ENCODE peak calls at places on chromosomes 7 and 10, in seven cellular contexts. Z is heart left ventricle; C is gastrocnemius medialis; D is adrenal gland; V is H9; Q is CD8-positive, alpha-beta memory T cell; B is Panc1. F is an unnamed sample. For H3K4me1, the result is how much of the 10 kb centered on the place peaks cover.

GRCh38 chr7:137096607-137097006 is 228.2 kb downstream of the CHRM2 start:
- DNase-seq in C (no peak), Q (no peak), Z (no peak), V (no peak), B (no peak), D (no peak), F (no peak)

GRCh38 chr7:7595451-7595850 is 28.8 kb downstream of the MIOS start:
- DNase-seq in D (no peak), V (no peak), Z (no peak), B (peak), Q (no peak), C (no peak), F (no peak)

GRCh38 chr10:128704716-128705115 is 578.5 kb upstream of the MKI67 start:
- DNase-seq in V (no peak), Q (no peak), C (no peak), D (no peak), Z (no peak), B (peak), F (no peak)

GRCh38 chr7:77245015-77245755 is 45.6 kb upstream of the FGL2 start:
- DNase-seq in D (peak), C (peak), V (no peak), B (no peak), Z (peak), Q (no peak), F (no peak)

GRCh38 chr7:130476287-130477001 is 15.4 kb upstream of the MEST start:
- DNase-seq in D (no peak), C (no peak), Z (no peak), V (no peak), B (no peak), Q (no peak), F (no peak)

GRCh38 chr10:71383972-71384687 is 12.6 kb upstream of the CDH23 start:
- DNase-seq in V (peak), D (peak), B (peak), C (peak), Q (peak), Z (peak), F (no peak)

GRCh38 chr7:12653127-12653917 is 34.1 kb upstream of the ARL4A start:
- DNase-seq in C (no peak), Z (no peak), D (no peak), V (no peak), Q (no peak), B (no peak), F (no peak)

GRCh38 chr7:132614428-132615076 is 38.3 kb upstream of the PLXNA4 start:
- DNase-seq in V (peak), Z (peak), B (no peak), Q (no peak), C (no peak), D (peak), F (no peak)

GRCh38 chr10:69693886-69694285 is 63.8 kb downstream of the FAM241B start:
- DNase-seq in Q (no peak), B (no peak), C (no peak), V (no peak), D (no peak), Z (no peak), F (no peak)

GRCh38 chr10:75773139-75773801 is 341.8 kb downstream of the LRMDA start:
- DNase-seq in V (no peak), Q (no peak), B (no peak), C (no peak), D (peak), Z (no peak), F (no peak)

GRCh38 chr7:151404216-151405011 is 5.4 kb downstream of the WDR86 start:
- DNase-seq in C (no peak), Z (no peak), V (peak), Q (no peak), D (peak), B (no peak), F (no peak)

GRCh38 chr7:150940446-150941102 is 37.5 kb downstream of the KCNH2 start:
- DNase-seq in D (peak), Q (no peak), B (no peak), V (no peak), Z (no peak), C (no peak), F (no peak)

GRCh38 chr10:4280481-4281206 is 495.6 kb upstream of the KLF6 start:
- DNase-seq in B (no peak), Z (no peak), V (no peak), D (no peak), Q (no peak), C (no peak), F (peak)
- H3K4me1 ChIP-seq in B (under half), Z (under half), V (under half), D (under half), Q (under half), C (under half), F (half or more)

DNA sequence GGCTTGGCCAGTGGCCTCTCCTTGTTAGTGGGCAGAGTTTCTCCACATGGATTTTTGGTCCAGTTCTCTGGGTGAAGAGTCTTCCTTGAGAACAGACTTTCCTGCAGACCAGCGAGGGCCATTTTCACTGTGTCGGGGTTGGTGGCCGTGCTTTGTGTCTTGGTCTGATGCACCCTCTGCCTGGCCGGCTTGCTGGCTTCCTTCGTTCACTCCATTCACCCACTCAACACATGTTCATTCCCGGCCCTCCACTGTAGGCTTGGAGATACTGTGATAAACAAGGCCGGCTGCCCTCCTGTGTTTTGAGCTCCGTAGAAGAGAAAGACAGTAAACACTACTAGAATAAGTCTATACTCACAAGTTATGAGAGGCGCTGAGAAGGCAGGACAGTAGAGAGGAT is 76.8 kb upstream of the BTBD16 start:
- DNase-seq in D (no peak), V (no peak), Q (no peak), C (no peak), Z (no peak), B (no peak), F (no peak)
- H3K4me1 ChIP-seq in D (under half), V (under half), Q (under half), C (under half), Z (under half), B (under half), F (half or more)

DNA sequence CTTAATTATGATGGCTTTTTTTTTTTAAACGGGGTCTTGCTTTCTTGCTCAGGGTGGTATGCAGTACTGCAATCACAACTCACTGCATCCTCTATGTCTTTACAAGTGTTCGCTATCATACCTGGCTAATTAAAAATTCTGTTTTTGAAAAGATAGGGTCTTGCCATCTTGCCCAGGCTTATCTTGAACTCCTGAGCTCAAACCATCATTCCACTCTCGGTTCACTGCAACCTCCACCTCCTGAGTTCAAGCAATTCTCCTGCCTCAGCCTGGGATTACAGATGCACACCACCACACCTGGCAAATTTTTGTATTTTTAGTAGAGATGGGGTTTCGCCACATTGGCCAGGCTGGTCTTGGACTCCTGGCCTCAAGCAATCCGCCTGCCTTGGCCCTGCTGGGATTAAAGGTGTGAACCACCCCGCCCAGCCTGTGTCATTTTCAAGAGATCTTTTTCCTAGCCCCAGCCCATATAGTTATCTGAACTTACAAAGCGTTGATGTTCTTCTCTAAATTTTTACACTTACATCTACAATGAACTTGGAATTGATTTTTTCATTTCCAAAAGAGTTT is 6.0 kb downstream of the HNRNPF start:
- DNase-seq in B (no peak), V (no peak), C (no peak), Z (no peak), D (no peak), Q (no peak), F (no peak)
- H3K4me1 ChIP-seq in B (half or more), V (under half), C (half or more), Z (under half), D (half or more), Q (half or more), F (half or more)

GRCh38 chr10:16258476-16259040 is 178.3 kb upstream of the PTER start:
- DNase-seq in C (no peak), Z (no peak), V (no peak), Q (no peak), D (no peak), B (no peak), F (no peak)

GRCh38 chr10:16260388-16260787 is 176.4 kb upstream of the PTER start:
- DNase-seq in D (no peak), Q (no peak), V (no peak), C (no peak), B (no peak), Z (no peak), F (no peak)

DNA sequence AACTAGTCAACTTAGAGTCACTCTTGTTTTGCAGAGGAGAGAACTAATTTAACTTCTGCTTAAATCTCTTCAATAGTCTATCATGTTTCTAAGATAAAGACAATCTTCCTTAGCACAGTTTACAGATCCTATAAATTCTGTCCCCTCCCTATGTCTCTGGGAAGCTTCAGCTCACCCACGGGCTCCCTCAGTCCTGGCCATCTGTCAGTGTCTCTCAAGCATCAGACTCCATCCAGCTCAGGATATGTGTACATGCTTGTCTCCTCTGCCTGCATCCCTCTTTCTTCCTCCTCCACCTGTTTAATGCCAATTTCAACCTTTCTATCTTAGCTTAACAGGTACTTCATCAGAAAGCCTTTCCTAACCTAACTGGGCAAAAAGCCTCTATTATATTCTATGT is 177.1 kb upstream of the PTER start:
- DNase-seq in D (no peak), B (no peak), C (no peak), Q (no peak), Z (no peak), V (no peak), F (no peak)
- H3K4me1 ChIP-seq in D (under half), B (under half), C (under half), Q (under half), Z (under half), V (under half), F (under half)

DNA sequence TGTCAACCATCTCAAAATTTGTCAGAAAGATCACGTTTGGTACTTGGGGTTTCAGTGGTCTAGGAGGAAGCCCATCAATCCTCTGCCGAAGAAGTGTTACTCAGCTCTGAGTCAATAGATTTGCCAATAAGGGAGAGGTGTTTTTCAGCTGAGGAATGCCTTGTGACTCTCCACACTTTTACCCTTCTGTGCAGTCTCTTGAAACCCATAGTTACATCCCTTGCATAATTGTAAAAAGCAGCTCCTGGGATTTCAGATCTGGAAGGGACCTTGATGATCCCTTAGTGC is 47.5 kb downstream of the INSYN2A start:
- DNase-seq in D (no peak), Z (no peak), B (peak), C (no peak), V (no peak), Q (no peak), F (no peak)
- H3K4me1 ChIP-seq in D (under half), Z (under half), B (under half), C (under half), V (under half), Q (under half), F (under half)

GRCh38 chr7:1525409-1525808 is 5.1 kb upstream of the MAFK start:
- DNase-seq in B (no peak), C (no peak), D (no peak), Z (no peak), V (no peak), Q (no peak), F (no peak)
- H3K4me1 ChIP-seq in B (under half), C (under half), D (under half), Z (under half), V (under half), Q (under half), F (under half)

DNA sequence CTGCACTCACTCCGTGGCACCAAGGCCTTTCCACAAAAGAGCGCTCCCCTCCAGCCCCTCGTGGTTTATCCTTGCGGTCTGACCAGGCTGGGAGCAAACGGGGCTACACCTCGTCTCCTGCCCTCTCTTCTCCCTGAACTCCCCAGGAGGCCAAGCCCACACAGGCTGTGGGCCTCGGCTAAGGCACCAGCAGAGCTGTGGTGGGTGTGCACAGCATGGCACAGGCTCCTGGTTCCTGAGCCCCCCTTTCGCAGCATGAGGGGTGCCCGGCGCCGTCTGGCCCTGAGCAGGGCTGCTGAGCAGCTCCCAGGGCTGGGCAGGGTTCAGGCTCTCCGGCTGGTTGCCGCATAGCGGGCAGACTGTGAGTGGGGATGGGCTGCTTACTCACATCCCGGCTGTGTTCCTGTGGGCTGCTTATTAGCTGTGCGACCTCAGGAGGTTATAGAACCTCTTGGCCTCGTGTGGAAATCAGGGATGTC is 90.4 kb downstream of the ZMIZ1 start:
- DNase-seq in B (no peak), D (peak), Q (no peak), C (no peak), V (no peak), Z (peak), F (no peak)
- H3K4me1 ChIP-seq in B (half or more), D (half or more), Q (under half), C (half or more), V (under half), Z (under half), F (half or more)

F was measured in esophagus muscularis mucosa.